ENCODE peak calls at places on chromosomes 7 and 10, in eight cellular contexts. J is GM20000; Z is BE2C; S is fibroblast of mammary gland; E is GM12878; T is CD8-positive, alpha-beta T cell; W is Calu3; N is IMR-90. O is an unnamed sample.

GRCh38 chr7:43877968-43878864 is 8.9 kb upstream of the MRPS24 start:
- DNase-seq in J (no peak), Z (no peak), S (no peak), E (no peak), T (no peak), W (no peak), N (no peak), O (no peak)

GRCh38 chr10:117632406-117632805 is 89.9 kb downstream of the EMX2 start:
- DNase-seq in J (no peak), Z (no peak), S (no peak), E (no peak), T (no peak), W (no peak), N (no peak), O (no peak)

GRCh38 chr10:72303424-72304128 is 29.9 kb downstream of the DDIT4 start:
- DNase-seq in J (no peak), Z (no peak), S (no peak), E (no peak), T (no peak), W (no peak), N (no peak), O (no peak)

GRCh38 chr10:119811122-119811521 is 61.5 kb downstream of the MCMBP start:
- DNase-seq in J (no peak), Z (no peak), S (no peak), E (no peak), T (no peak), W (no peak), N (no peak), O (no peak)

GRCh38 chr7:106367018-106367420 is 82.2 kb upstream of the NAMPT start:
- DNase-seq in J (peak; percentile 47), Z (no peak), S (peak; percentile 52), E (no peak), T (no peak), W (no peak), N (peak; percentile 22), O (no peak)

GRCh38 chr7:37320140-37320839 is 128.4 kb downstream of the ELMO1 start:
- DNase-seq in J (no peak), Z (no peak), S (no peak), E (no peak), T (no peak), W (no peak), N (no peak), O (no peak)

GRCh38 chr10:128468462-128468861 is 342.2 kb upstream of the MKI67 start:
- DNase-seq in J (no peak), Z (no peak), S (no peak), E (no peak), T (no peak), W (no peak), N (no peak), O (no peak)

GRCh38 chr7:40833541-40834234 is 698.9 kb downstream of the SUGCT start:
- DNase-seq in J (no peak), Z (no peak), S (peak; percentile 44), E (no peak), T (no peak), W (peak; percentile 24), N (peak; percentile 55), O (no peak)

GRCh38 chr10:17445400-17445998 is 8.9 kb downstream of the ST8SIA6 start:
- DNase-seq in J (no peak), Z (no peak), S (no peak), E (no peak), T (no peak), W (no peak), N (no peak), O (no peak)

GRCh38 chr10:133388973-133389818 is 4.8 kb upstream of the MTG1 start:
- DNase-seq in J (peak; percentile 90), Z (no peak), S (no peak), E (peak; percentile 99), T (peak; percentile 63), W (no peak), N (no peak), O (no peak)

GRCh38 chr7:95718556-95719410 is 53.6 kb upstream of the DYNC1I1 start:
- DNase-seq in J (peak; percentile 11), Z (no peak), S (peak; percentile 43), E (no peak), T (no peak), W (no peak), N (peak; percentile 6), O (no peak)

GRCh38 chr7:129332354-129333056 is 101.7 kb upstream of the STRIP2 start:
- DNase-seq in J (no peak), Z (no peak), S (peak; percentile 71), E (no peak), T (no peak), W (no peak), N (peak; percentile 93), O (no peak)

GRCh38 chr10:85674851-85675250 is 691.7 kb downstream of the GRID1 start:
- DNase-seq in J (no peak), Z (no peak), S (no peak), E (no peak), T (no peak), W (no peak), N (no peak), O (no peak)

GRCh38 chr10:79394631-79395030 is 47.4 kb downstream of the PPIF start:
- DNase-seq in J (no peak), Z (no peak), S (no peak), E (no peak), T (no peak), W (no peak), N (no peak), O (no peak)

DNA sequence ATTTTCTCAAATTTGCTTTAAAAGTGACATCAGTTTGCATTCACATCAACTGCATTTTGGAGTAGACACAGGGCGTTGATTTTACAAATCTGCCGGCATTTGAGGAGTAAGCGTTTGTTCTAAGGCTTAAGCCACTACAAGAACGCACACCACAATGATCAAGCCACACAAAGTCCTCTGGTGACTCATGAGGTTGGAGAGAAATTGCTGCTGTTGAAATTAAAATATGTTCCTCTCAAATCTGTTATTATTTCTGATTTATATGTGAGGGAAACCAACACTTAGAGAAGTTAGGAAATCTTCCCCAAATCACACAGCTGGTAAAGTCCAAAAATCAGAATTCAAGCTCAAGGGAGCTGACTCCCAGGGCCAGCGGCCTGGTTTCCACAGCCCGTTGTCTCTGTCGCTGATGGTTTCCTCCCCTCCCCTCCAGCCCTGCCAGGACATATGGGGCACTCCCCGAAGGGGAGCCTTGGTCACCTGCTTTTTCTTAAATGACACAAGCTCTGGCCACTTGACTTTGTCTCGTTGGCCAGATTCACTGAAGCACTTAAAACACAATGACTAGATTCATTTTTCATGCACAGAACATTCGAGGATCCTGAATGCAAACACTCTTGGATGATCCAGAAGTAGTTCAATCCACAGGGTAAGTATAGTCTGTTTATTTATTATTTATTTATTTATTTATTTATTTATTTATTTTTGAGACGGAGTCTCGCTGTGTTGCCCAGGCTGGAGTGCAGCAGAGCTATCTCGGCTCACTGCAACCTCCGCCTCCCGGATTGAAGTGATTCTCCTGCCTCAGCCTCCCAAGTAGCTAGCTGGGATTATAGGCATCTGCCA is 29.2 kb upstream of the KLF6 start:
- DNase-seq in J (no peak), Z (no peak), S (peak; percentile 64), E (no peak), T (no peak), W (no peak), N (peak; percentile 35), O (no peak)
- TF ChIP-seq CTCF in J (no peak), Z (no peak), S (no peak), E (no peak), T (no peak), W (no peak), N (no peak), O (no peak)

GRCh38 chr10:54131833-54132232 is 669.2 kb downstream of the PCDH15 start:
- DNase-seq in J (no peak), Z (no peak), S (no peak), E (peak; percentile 24), T (no peak), W (no peak), N (no peak), O (no peak)

GRCh38 chr10:54137396-54137795 is 663.6 kb downstream of the PCDH15 start:
- DNase-seq in J (no peak), Z (no peak), S (no peak), E (no peak), T (no peak), W (no peak), N (no peak), O (no peak)

GRCh38 chr10:54130394-54130793 is 670.6 kb downstream of the PCDH15 start:
- DNase-seq in J (no peak), Z (no peak), S (no peak), E (no peak), T (no peak), W (no peak), N (no peak), O (no peak)

GRCh38 chr10:54133201-54133600 is 667.8 kb downstream of the PCDH15 start:
- DNase-seq in J (no peak), Z (no peak), S (no peak), E (no peak), T (no peak), W (no peak), N (no peak), O (no peak)
- TF ChIP-seq CTCF in J (no peak), Z (peak; percentile 58), S (peak; percentile 23), E (peak; percentile 9), T (no peak), W (peak; percentile 27), N (no peak), O (peak; percentile 58)

DNA sequence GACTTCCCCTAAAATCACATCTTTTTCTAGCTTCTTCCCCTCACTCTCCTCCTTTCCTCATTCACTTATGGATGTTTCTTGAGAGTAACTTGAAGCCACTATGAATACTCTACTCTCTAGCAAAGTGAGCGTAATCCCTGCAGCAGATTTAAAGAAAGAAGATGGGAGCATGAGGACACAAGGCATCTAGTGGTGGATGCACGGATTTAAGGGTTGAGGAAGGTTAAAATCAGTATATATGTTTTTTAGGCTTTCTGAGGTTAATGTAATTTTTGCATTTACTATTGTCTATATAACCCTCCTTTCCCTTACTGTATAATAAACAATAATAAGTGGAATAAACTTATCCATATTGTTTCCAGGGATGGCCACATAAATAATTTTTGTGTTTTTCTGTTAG is 495.2 kb upstream of the TPK1 start:
- DNase-seq in J (no peak), Z (no peak), S (no peak), E (no peak), T (no peak), W (no peak), N (no peak), O (no peak)
- TF ChIP-seq CTCF in J (no peak), Z (no peak), S (no peak), E (no peak), T (no peak), W (no peak), N (no peak), O (peak; percentile 52)

DNA sequence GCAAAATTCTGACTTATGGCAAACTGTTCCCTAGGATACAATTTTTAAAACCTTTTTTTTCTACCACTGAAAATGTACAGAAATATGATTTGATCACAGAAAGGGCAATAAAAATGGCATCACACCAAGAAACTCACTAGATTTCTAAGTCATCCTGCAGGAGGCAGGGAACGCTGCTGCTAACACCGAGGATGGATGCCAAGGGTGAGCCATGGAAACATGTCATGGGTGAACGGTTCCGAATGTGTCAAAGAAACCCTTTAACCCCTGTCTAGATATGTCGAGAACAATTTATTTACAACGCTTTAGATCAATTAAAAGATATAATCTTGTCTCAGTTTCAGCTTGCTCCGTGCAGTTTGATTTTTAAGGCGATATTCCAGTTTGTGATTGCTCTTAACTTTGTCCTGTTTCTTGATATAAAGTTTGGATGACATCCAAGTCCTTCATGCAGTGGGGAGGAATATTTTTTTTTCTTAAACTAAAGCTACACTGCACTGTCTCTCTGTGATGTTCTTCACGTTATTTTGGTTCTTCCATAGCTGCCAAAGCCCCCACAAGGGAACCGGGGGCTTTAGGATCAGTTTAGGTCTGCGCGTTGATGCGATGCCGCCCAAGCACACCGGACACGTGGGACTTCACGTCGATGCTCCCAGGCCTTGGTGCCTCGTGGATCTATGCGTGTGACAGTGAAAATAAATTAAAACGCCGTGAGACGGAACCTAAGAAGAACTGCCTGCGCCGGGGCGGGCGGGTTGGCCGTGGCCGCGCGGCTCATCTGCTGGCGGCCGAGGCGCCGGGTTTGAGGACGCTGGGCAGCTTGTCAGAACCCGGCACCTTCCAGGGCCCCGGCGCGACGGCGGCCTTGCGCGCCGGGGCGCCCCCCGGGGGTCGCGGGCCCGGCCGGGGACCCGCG is 220.2 kb downstream of the PHTF2 start:
- DNase-seq in J (no peak), Z (peak; percentile 47), S (peak; percentile 80), E (no peak), T (no peak), W (peak; percentile 6), N (peak; percentile 43), O (peak; percentile 20)
- TF ChIP-seq CTCF in J (no peak), Z (peak; percentile 25), S (peak; percentile 26), E (no peak), T (no peak), W (no peak), N (no peak), O (no peak)

O was measured in neural crest cell.